ENCODE peak calls at places on chromosomes 4 and X, in five cellular contexts. Q, J, P, U and O are unnamed samples.

GRCh38 chrX:38055170-38055847 is 49.0 kb downstream of the SYTL5 start:
- DNase-seq in U (peak; percentile 62), P (peak; percentile 20), J (no peak), Q (no peak), O (peak; percentile 38)

GRCh38 chr4:133147365-133147821 is 1.7 kb upstream of the PCDH10 start:
- DNase-seq in U (no peak), P (no peak), Q (peak; percentile 55), J (no peak), O (no peak)

GRCh38 chr4:52925531-52925968 is 63.4 kb downstream of the RASL11B start:
- DNase-seq in P (no peak), J (no peak), U (no peak), Q (peak; percentile 16), O (no peak)

GRCh38 chrX:112849010-112849409 is 8.4 kb upstream of the AMOT start:
- DNase-seq in Q (peak; percentile 30), J (no peak), U (no peak), P (no peak), O (no peak)

GRCh38 chrX:130179579-130180215 is 7.9 kb downstream of the RAB33A start:
- DNase-seq in P (no peak), Q (peak; percentile 40), J (no peak), U (no peak), O (no peak)

GRCh38 chr4:3335385-3335784 is 42.6 kb downstream of the RGS12 start:
- DNase-seq in Q (no peak), U (no peak), P (no peak), J (no peak), O (no peak)

GRCh38 chr4:145829629-145830395 is 108.8 kb downstream of the ZNF827 start:
- DNase-seq in J (no peak), U (no peak), Q (no peak), P (no peak), O (no peak)

GRCh38 chr4:34323549-34324325 is 1920.6 kb downstream of the ARAP2 start:
- DNase-seq in P (no peak), U (peak; percentile 26), J (no peak), Q (peak; percentile 29), O (no peak)

GRCh38 chrX:141724186-141724585 is 25.6 kb upstream of the SPANXD start:
- DNase-seq in U (no peak), J (no peak), Q (no peak), P (no peak), O (no peak)

GRCh38 chrX:19046343-19047215 is 62.7 kb upstream of the PHKA2 start:
- DNase-seq in Q (peak; percentile 12), J (peak; percentile 86), U (peak; percentile 21), P (no peak), O (no peak)

GRCh38 chr4:4362991-4363697 is 23.8 kb upstream of the NSG1 start:
- DNase-seq in J (no peak), P (no peak), U (no peak), Q (no peak), O (no peak)

GRCh38 chr4:63170923-63171322 is 1238.3 kb downstream of the TECRL start:
- DNase-seq in U (no peak), Q (no peak), P (no peak), J (no peak), O (no peak)

GRCh38 chr4:180962268-180962667 is 1280.9 kb upstream of the TENM3 start:
- DNase-seq in P (no peak), J (no peak), Q (no peak), U (no peak), O (no peak)

GRCh38 chr4:109303141-109303499 is 662 bp upstream of the COL25A1 start:
- DNase-seq in P (no peak), Q (peak; percentile 72), U (peak; percentile 10), J (no peak), O (no peak)

GRCh38 chr4:11312389-11312788 is 116.3 kb downstream of the HS3ST1 start:
- DNase-seq in P (no peak), U (peak; percentile 0), J (no peak), Q (no peak), O (no peak)

GRCh38 chr4:120856294-120856693 is 66.2 kb downstream of the PRDM5 start:
- DNase-seq in J (no peak), P (no peak), U (no peak), Q (no peak), O (no peak)

GRCh38 chr4:1216869-1217294 is 32.0 kb downstream of the CTBP1 start:
- DNase-seq in P (no peak), Q (no peak), J (no peak), U (no peak), O (no peak)

GRCh38 chr4:1220566-1220965 is 28.4 kb downstream of the CTBP1 start:
- DNase-seq in J (no peak), P (no peak), U (no peak), Q (no peak), O (no peak)

GRCh38 chr4:1219553-1219950 is 29.4 kb downstream of the CTBP1 start:
- DNase-seq in P (no peak), Q (no peak), J (no peak), U (peak; percentile 61), O (no peak)

GRCh38 chr4:1217366-1217765 is 31.6 kb downstream of the CTBP1 start:
- DNase-seq in U (no peak), J (no peak), P (no peak), Q (no peak), O (no peak)

DNA sequence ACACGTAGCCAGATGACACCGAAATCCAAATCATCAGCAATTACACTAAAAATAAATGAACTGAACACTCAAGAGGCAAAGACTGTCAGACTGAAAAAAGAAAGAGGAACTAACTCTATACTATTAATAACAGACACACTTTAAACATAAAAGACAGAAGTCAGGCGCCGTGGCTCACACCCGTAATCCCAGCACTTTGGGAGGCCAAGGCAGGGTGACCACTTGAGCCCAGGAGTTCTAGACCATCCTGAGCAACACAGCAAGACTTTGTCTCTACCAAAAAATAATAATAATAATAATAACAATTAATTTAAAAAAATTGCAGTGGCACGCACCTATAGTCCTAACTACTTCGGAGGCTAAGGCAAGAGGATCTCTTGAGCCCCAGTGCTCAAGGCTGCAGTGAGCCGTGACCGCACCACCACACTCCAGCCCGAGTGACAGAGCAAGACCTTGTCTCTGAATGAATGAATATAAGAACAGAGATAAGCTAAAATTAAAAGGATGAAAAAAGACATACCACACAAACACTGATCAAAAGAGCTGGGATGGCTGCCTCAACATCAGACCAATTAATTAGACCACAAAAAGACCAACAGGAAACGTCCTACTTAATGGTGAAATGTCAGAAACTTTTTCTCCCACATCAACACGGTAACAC is 29.9 kb downstream of the CTBP1 start:
- DNase-seq in P (no peak), U (no peak), Q (no peak), J (no peak), O (no peak)
- H3K27ac ChIP-seq in P (no peak overlapping the region), U (no peak overlapping the region), Q (no peak overlapping the region), J (no peak overlapping the region), O (no peak overlapping the region)

GRCh38 chr4:144340931-144341330 is 200.4 kb upstream of the GYPA start:
- DNase-seq in Q (no peak), U (no peak), J (no peak), P (no peak), O (no peak)
- H3K4me1 ChIP-seq in Q (no peaks in the 10 kb centered on the region), U (no peaks in the 10 kb centered on the region), J (peaks cover 6% of the 10 kb centered on the region), P (no peaks in the 10 kb centered on the region), O (no peaks in the 10 kb centered on the region)

GRCh38 chr4:185290018-185290607 is 80.7 kb downstream of the SNX25 start:
- DNase-seq in U (no peak), Q (no peak), J (no peak), P (no peak), O (no peak)
- H3K36me3 ChIP-seq in U (peaks cover 1% of the 10 kb centered on the region), Q (peaks cover 42% of the 10 kb centered on the region), J (no peaks in the 10 kb centered on the region), P (no peaks in the 10 kb centered on the region), O (peaks cover 9% of the 10 kb centered on the region)

DNA sequence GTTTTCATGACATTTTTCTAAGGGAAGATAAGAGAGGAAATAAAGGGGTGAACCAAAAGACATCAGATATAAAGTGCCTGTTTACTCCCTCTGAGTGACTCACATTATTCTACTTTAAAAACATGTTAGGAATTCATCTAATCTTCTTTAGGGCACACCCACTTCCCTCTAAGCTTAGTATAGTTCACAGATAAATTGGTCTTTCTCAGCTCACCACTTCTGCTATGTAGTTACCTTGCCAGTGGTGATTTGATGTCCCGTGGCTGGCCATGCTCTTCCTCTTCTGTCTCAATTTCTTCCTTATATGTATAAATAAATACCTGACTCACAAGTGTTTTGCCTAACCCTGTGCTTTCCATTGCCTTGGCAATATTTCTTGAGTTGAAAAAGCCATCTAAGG is 96.8 kb downstream of the PDLIM5 start:
- DNase-seq in U (peak; percentile 54), Q (peak; percentile 86), P (no peak), J (peak; percentile 95), O (peak; percentile 85)
- H3K27ac ChIP-seq in U (no peak overlapping the region), Q (peak overlapping the region; percentile 74), P (peak overlapping the region; percentile 39), J (peak overlapping the region; percentile 94), O (peak overlapping the region; percentile 76)